ENCODE peak calls at places on chromosomes 1 and 21, in ten cellular contexts. I is T-helper 1 cell, Z is small intestine, N is NCI-H1417 treated with DMSO at 0.1 percent for 48 hours, M is HTR-8/SVneo, A is NCI-H1092, Y is left lung, S is activated T-cell treated with anti-CD3 and anti-CD28 coated beads for 24 hours, X is WTC11, Q is skeletal muscle cell. L is an unnamed sample.

GRCh38 chr1:11272842-11273594 is at the start of gene UBIAD1:
- DNase-seq in A (peak; percentile 88), S (peak; percentile 75), N (no peak), Z (peak; percentile 88), Q (peak; percentile 49), M (peak; percentile 75), Y (peak; percentile 88), X (peak; percentile 77), I (peak; percentile 76), L (peak; percentile 82)

GRCh38 chr1:53509775-53510174 is 50.6 kb downstream of the DMRTB1 start:
- DNase-seq in I (no peak), Z (no peak), Q (no peak), N (no peak), S (no peak), A (no peak), Y (no peak), M (no peak), X (no peak), L (no peak)

GRCh38 chr21:31446206-31446900 is 102.3 kb upstream of the TIAM1 start:
- DNase-seq in N (no peak), M (no peak), S (peak; percentile 13), X (no peak), I (no peak), Q (no peak), Z (peak; percentile 8), A (no peak), Y (no peak), L (peak; percentile 36)

GRCh38 chr1:29240986-29241385 is 4.7 kb downstream of the PTPRU start:
- DNase-seq in Y (no peak), N (no peak), Z (no peak), A (no peak), M (no peak), S (no peak), I (no peak), Q (no peak), X (no peak), L (no peak)

GRCh38 chr1:118627435-118627834 is 360.7 kb downstream of the TBX15 start:
- DNase-seq in I (no peak), M (no peak), X (no peak), Z (no peak), A (no peak), S (no peak), Q (no peak), N (no peak), Y (no peak), L (no peak)

GRCh38 chr21:45378258-45378966 is 26.6 kb upstream of the COL18A1 start:
- DNase-seq in I (no peak), Q (no peak), Z (no peak), N (no peak), Y (peak; percentile 21), X (peak; percentile 41), M (no peak), A (no peak), S (no peak), L (no peak)

GRCh38 chr1:37186246-37186756 is 152.0 kb upstream of the GRIK3 start:
- DNase-seq in N (no peak), Y (no peak), I (no peak), M (no peak), Z (no peak), Q (no peak), A (no peak), S (no peak), X (no peak), L (no peak)

GRCh38 chr1:40625076-40625475 is 40.4 kb downstream of the RIMS3 start:
- DNase-seq in X (peak; percentile 45), I (no peak), S (no peak), M (peak; percentile 28), Z (peak; percentile 20), Q (no peak), N (no peak), Y (no peak), A (peak; percentile 72), L (no peak)

GRCh38 chr1:201262963-201263608 is 20.2 kb upstream of the PKP1 start:
- DNase-seq in Y (no peak), A (no peak), X (no peak), I (no peak), Q (no peak), M (no peak), Z (no peak), S (no peak), N (no peak), L (no peak)

GRCh38 chr1:9630331-9631081 is 21.0 kb upstream of the PIK3CD start:
- DNase-seq in N (no peak), Y (no peak), M (no peak), A (no peak), Q (no peak), S (no peak), I (no peak), Z (no peak), X (no peak), L (peak; percentile 37)

GRCh38 chr1:59139396-59139795 is 157.5 kb upstream of the FGGY start:
- DNase-seq in N (no peak), M (no peak), Q (no peak), Y (no peak), S (no peak), Z (peak; percentile 18), I (no peak), X (no peak), A (no peak), L (no peak)

GRCh38 chr1:107829083-107829771 is 135.8 kb downstream of the VAV3 start:
- DNase-seq in I (no peak), Z (peak; percentile 23), N (peak; percentile 11), A (no peak), Q (no peak), X (no peak), S (no peak), Y (no peak), M (no peak), L (no peak)

GRCh38 chr1:63112155-63112914 is 210.0 kb upstream of the FOXD3 start:
- DNase-seq in Z (no peak), I (no peak), N (no peak), X (no peak), Q (peak; percentile 61), Y (no peak), A (no peak), M (no peak), S (no peak), L (no peak)

GRCh38 chr21:41712201-41712600 is 54.7 kb downstream of the RIPK4 start:
- DNase-seq in N (no peak), Y (no peak), Z (no peak), A (no peak), I (no peak), S (no peak), Q (no peak), M (no peak), X (peak; percentile 58), L (no peak)

GRCh38 chr1:93579891-93580290 is 101.7 kb downstream of the BCAR3 start:
- DNase-seq in Y (peak; percentile 47), X (no peak), I (no peak), N (no peak), Q (peak; percentile 85), M (no peak), S (no peak), A (no peak), Z (peak; percentile 61), L (no peak)

GRCh38 chr1:85102479-85102878 is 54.2 kb upstream of the MCOLN3 start:
- DNase-seq in I (no peak), S (no peak), Z (no peak), Q (no peak), N (no peak), A (no peak), M (no peak), Y (no peak), X (no peak), L (no peak)

GRCh38 chr1:239870194-239870593 is 221.5 kb upstream of the FMN2 start:
- DNase-seq in X (no peak), A (no peak), Z (no peak), M (no peak), Q (no peak), N (no peak), S (no peak), Y (no peak), I (no peak), L (no peak)

GRCh38 chr1:9018372-9018771 is 7.9 kb downstream of the SLC2A7 start:
- DNase-seq in A (no peak), N (no peak), Y (no peak), Z (no peak), S (no peak), M (no peak), Q (peak; percentile 22), X (no peak), I (no peak), L (no peak)

GRCh38 chr1:10632691-10633090 is 157.9 kb downstream of the PEX14 start:
- DNase-seq in A (no peak), N (no peak), I (no peak), Y (no peak), Z (no peak), X (no peak), M (no peak), Q (no peak), S (no peak), L (no peak)

GRCh38 chr1:7298145-7298544 is 473.0 kb upstream of the VAMP3 start:
- DNase-seq in Y (no peak), I (no peak), M (no peak), Z (no peak), N (no peak), S (no peak), X (peak; percentile 37), Q (no peak), A (no peak), L (no peak)

GRCh38 chr1:226886142-226886901 is 15.9 kb downstream of the PSEN2 start:
- DNase-seq in Q (no peak), Z (no peak), I (no peak), N (no peak), X (no peak), A (no peak), Y (peak; percentile 19), M (no peak), S (no peak), L (no peak)

GRCh38 chr1:80799457-80799856 is 1001.3 kb upstream of the ADGRL2 start:
- DNase-seq in M (no peak), I (no peak), S (no peak), A (no peak), Y (no peak), N (no peak), Z (no peak), Q (no peak), X (peak; percentile 82), L (no peak)

GRCh38 chr21:32386195-32386870 is 6.5 kb downstream of the URB1 start:
- DNase-seq in X (no peak), I (no peak), Y (no peak), A (no peak), M (peak; percentile 39), S (no peak), Z (no peak), Q (no peak), N (no peak), L (no peak)

GRCh38 chr21:15401331-15401730 is 328.5 kb upstream of the USP25 start:
- DNase-seq in M (no peak), S (no peak), X (no peak), Y (no peak), Q (no peak), N (no peak), A (no peak), I (no peak), Z (no peak), L (no peak)

GRCh38 chr1:174008979-174009378 is 13.2 kb downstream of the RC3H1 start:
- DNase-seq in A (no peak), X (no peak), Z (peak; percentile 39), I (no peak), S (no peak), Q (no peak), M (no peak), N (no peak), Y (no peak), L (no peak)